ENCODE peak calls at places on chromosomes 13 and 19, in seven cellular contexts. P is AG09319; D is HEK293T; G is fibroblast of pulmonary artery; Q is GM23248; F is posterior cingulate gyrus; I is activated T-helper 9 cell treated with anti-CD3 and anti-CD28 coated beads, Interleukin-2, amount 50 U/mL, for 16 hours. R is an unnamed sample.

GRCh38 chr19:21483589-21484170 is 21.7 kb upstream of the ZNF429 start:
- DNase-seq in P (no peak), D (peak; percentile 25), G (peak; percentile 6), Q (peak; percentile 8), F (no peak), I (peak; percentile 34), R (peak; percentile 30)

GRCh38 chr13:49927755-49928154 is 8.4 kb downstream of the SPRYD7 start:
- DNase-seq in P (no peak), D (no peak), G (peak; percentile 83), Q (peak; percentile 75), F (no peak), I (no peak), R (peak; percentile 72)

GRCh38 chr19:14021474-14021873 is 6.5 kb upstream of the RLN3 start:
- DNase-seq in P (no peak), D (no peak), G (no peak), Q (no peak), F (no peak), I (no peak), R (no peak)

GRCh38 chr19:30236006-30236405 is 136.2 kb upstream of the ZNF536 start:
- DNase-seq in P (no peak), D (no peak), G (no peak), Q (no peak), F (peak; percentile 57), I (no peak), R (no peak)

GRCh38 chr13:63449549-63449948 is 2033.9 kb upstream of the PCDH20 start:
- DNase-seq in P (no peak), D (peak; percentile 53), G (no peak), Q (no peak), F (no peak), I (no peak), R (no peak)

GRCh38 chr13:32246468-32246867 is 68.7 kb downstream of the ZAR1L start:
- DNase-seq in P (peak; percentile 12), D (peak; percentile 78), G (peak; percentile 87), Q (peak; percentile 81), F (peak; percentile 20), I (peak; percentile 8), R (peak; percentile 83)

GRCh38 chr13:77480071-77480470 is 55.4 kb upstream of the SCEL start:
- DNase-seq in P (no peak), D (no peak), G (peak; percentile 3), Q (no peak), F (no peak), I (no peak), R (peak; percentile 8)

GRCh38 chr19:1269478-1270167 is 491 bp downstream of the CIRBP start:
- DNase-seq in P (peak; percentile 66), D (peak; percentile 73), G (peak; percentile 91), Q (peak; percentile 96), F (peak; percentile 77), I (peak; percentile 79), R (peak; percentile 95)

GRCh38 chr19:45117666-45118065 is 24.7 kb downstream of the PPP1R37 start:
- DNase-seq in P (no peak), D (no peak), G (no peak), Q (no peak), F (no peak), I (no peak), R (no peak)

GRCh38 chr19:23263870-23264590 is 13.8 kb upstream of the ZNF724 start:
- DNase-seq in P (no peak), D (no peak), G (no peak), Q (peak; percentile 16), F (no peak), I (no peak), R (peak; percentile 43)

GRCh38 chr13:20518652-20519051 is 7.0 kb downstream of the CRYL1 start:
- DNase-seq in P (no peak), D (no peak), G (no peak), Q (no peak), F (no peak), I (no peak), R (peak; percentile 37)

GRCh38 chr19:5170329-5170745 is 170.3 kb downstream of the PTPRS start:
- DNase-seq in P (no peak), D (peak; percentile 55), G (no peak), Q (no peak), F (no peak), I (peak; percentile 27), R (no peak)

GRCh38 chr13:44141213-44141724 is 232.4 kb upstream of the SERP2 start:
- DNase-seq in P (no peak), D (peak; percentile 12), G (peak; percentile 22), Q (no peak), F (no peak), I (no peak), R (no peak)

GRCh38 chr13:28530729-28531194 is 35.8 kb upstream of the FLT1 start:
- DNase-seq in P (no peak), D (peak; percentile 37), G (peak; percentile 50), Q (peak; percentile 49), F (no peak), I (no peak), R (peak; percentile 25)

GRCh38 chr13:67518785-67519184 is 288.6 kb upstream of the PCDH9 start:
- DNase-seq in P (no peak), D (no peak), G (no peak), Q (no peak), F (no peak), I (no peak), R (no peak)

GRCh38 chr19:4717191-4717965 is 6.3 kb downstream of the DPP9 start:
- DNase-seq in P (no peak), D (no peak), G (peak; percentile 45), Q (no peak), F (no peak), I (no peak), R (peak; percentile 75)

GRCh38 chr13:50122465-50122864 is 107.2 kb downstream of the KCNRG start:
- DNase-seq in P (no peak), D (no peak), G (no peak), Q (no peak), F (no peak), I (no peak), R (no peak)

GRCh38 chr13:76991432-76991795 is 467 bp upstream of the CLN5 start:
- DNase-seq in P (no peak), D (no peak), G (no peak), Q (peak; percentile 14), F (no peak), I (peak; percentile 72), R (no peak)

GRCh38 chr13:79628463-79628862 is 147.5 kb downstream of the NDFIP2 start:
- DNase-seq in P (no peak), D (no peak), G (no peak), Q (no peak), F (no peak), I (no peak), R (no peak)

GRCh38 chr13:102267191-102267590 is 134.7 kb downstream of the FGF14 start:
- DNase-seq in P (no peak), D (no peak), G (no peak), Q (peak; percentile 23), F (no peak), I (no peak), R (peak; percentile 54)

GRCh38 chr19:45560686-45561085 is 23.9 kb downstream of the OPA3 start:
- DNase-seq in P (no peak), D (peak; percentile 2), G (no peak), Q (no peak), F (no peak), I (no peak), R (no peak)

GRCh38 chr13:33349314-33349995 is 63.9 kb upstream of the STARD13 start:
- DNase-seq in P (no peak), D (peak; percentile 34), G (no peak), Q (peak; percentile 25), F (no peak), I (no peak), R (peak; percentile 27)

GRCh38 chr13:28534210-28534609 is 39.3 kb upstream of the FLT1 start:
- DNase-seq in P (no peak), D (no peak), G (no peak), Q (no peak), F (no peak), I (no peak), R (no peak)

R was measured in fibroblast of mammary gland.